ENCODE peak calls at places on chromosomes 2 and 18, in seven cellular contexts. U, X, E, Z, W, L and H are unnamed samples.

GRCh38 chr2:231007159-231008045 is 11.5 kb downstream of the SPATA3 start:
- DNase-seq in U (no peak), X (no peak), E (no peak), Z (no peak), W (no peak), L (no peak), H (no peak)

GRCh38 chr2:137857871-137858270 is 106.4 kb upstream of the HNMT start:
- DNase-seq in U (no peak), X (no peak), E (no peak), Z (no peak), W (no peak), L (no peak), H (no peak)

GRCh38 chr2:88006912-88007439 is 9.4 kb downstream of the RNU2-63P start:
- DNase-seq in U (no peak), X (no peak), E (no peak), Z (no peak), W (no peak), L (no peak), H (peak; percentile 30)

GRCh38 chr2:68637047-68637446 is 6.3 kb upstream of the PROKR1 start:
- DNase-seq in U (no peak), X (no peak), E (no peak), Z (no peak), W (no peak), L (no peak), H (no peak)

GRCh38 chr2:186771850-186772463 is 77.0 kb downstream of the ZSWIM2 start:
- DNase-seq in U (no peak), X (peak; percentile 16), E (no peak), Z (no peak), W (no peak), L (no peak), H (no peak)

GRCh38 chr2:65666156-65666725 is 233.8 kb upstream of the SPRED2 start:
- DNase-seq in U (no peak), X (peak; percentile 32), E (no peak), Z (no peak), W (no peak), L (no peak), H (no peak)

GRCh38 chr2:197256771-197257170 is 53.8 kb downstream of the ANKRD44 start:
- DNase-seq in U (no peak), X (no peak), E (no peak), Z (no peak), W (no peak), L (no peak), H (no peak)

GRCh38 chr2:190634381-190634780 is 14.5 kb upstream of the NAB1 start:
- DNase-seq in U (no peak), X (no peak), E (no peak), Z (no peak), W (no peak), L (no peak), H (no peak)

GRCh38 chr18:60500960-60501359 is 128.4 kb upstream of the MC4R start:
- DNase-seq in U (no peak), X (no peak), E (no peak), Z (no peak), W (no peak), L (no peak), H (no peak)

GRCh38 chr2:164522561-164522981 is 98.7 kb downstream of the GRB14 start:
- DNase-seq in U (no peak), X (no peak), E (no peak), Z (no peak), W (no peak), L (no peak), H (no peak)

GRCh38 chr2:139055165-139055564 is 275.0 kb upstream of the NXPH2 start:
- DNase-seq in U (no peak), X (no peak), E (no peak), Z (no peak), W (no peak), L (no peak), H (no peak)

GRCh38 chr2:196987298-196987653 is 60.8 kb upstream of the PGAP1 start:
- DNase-seq in U (no peak), X (no peak), E (no peak), Z (no peak), W (no peak), L (no peak), H (no peak)

GRCh38 chr2:18883626-18884456 is 294.5 kb upstream of the NT5C1B start:
- DNase-seq in U (no peak), X (peak; percentile 38), E (no peak), Z (no peak), W (no peak), L (no peak), H (peak; percentile 39)

GRCh38 chr2:46439582-46439981 is 39.8 kb upstream of the TMEM247 start:
- DNase-seq in U (peak; percentile 49), X (peak; percentile 71), E (no peak), Z (no peak), W (no peak), L (no peak), H (no peak)

GRCh38 chr2:170504820-170505145 is 210.4 kb upstream of the SP5 start:
- DNase-seq in U (no peak), X (no peak), E (no peak), Z (no peak), W (no peak), L (no peak), H (no peak)

GRCh38 chr18:65955747-65956146 is 204.9 kb downstream of the CDH7 start:
- DNase-seq in U (no peak), X (no peak), E (no peak), Z (no peak), W (no peak), L (no peak), H (no peak)

GRCh38 chr2:68878753-68879152 is 7.6 kb upstream of the BMP10 start:
- DNase-seq in U (no peak), X (no peak), E (no peak), Z (no peak), W (no peak), L (no peak), H (no peak)

GRCh38 chr2:152715854-152716428 is 1.3 kb downstream of the PRPF40A start:
- DNase-seq in U (peak; percentile 26), X (peak; percentile 32), E (no peak), Z (no peak), W (no peak), L (no peak), H (no peak)

GRCh38 chr2:70115646-70116442 is 28.6 kb downstream of the PCBP1 start:
- DNase-seq in U (no peak), X (peak; percentile 69), E (no peak), Z (no peak), W (no peak), L (no peak), H (peak; percentile 34)

GRCh38 chr2:57753636-57754035 is 293.0 kb upstream of the VRK2 start:
- DNase-seq in U (no peak), X (no peak), E (no peak), Z (no peak), W (no peak), L (no peak), H (no peak)

GRCh38 chr18:2874765-2875164 is 28.0 kb downstream of the EMILIN2 start:
- DNase-seq in U (no peak), X (no peak), E (no peak), Z (no peak), W (no peak), L (no peak), H (no peak)

DNA sequence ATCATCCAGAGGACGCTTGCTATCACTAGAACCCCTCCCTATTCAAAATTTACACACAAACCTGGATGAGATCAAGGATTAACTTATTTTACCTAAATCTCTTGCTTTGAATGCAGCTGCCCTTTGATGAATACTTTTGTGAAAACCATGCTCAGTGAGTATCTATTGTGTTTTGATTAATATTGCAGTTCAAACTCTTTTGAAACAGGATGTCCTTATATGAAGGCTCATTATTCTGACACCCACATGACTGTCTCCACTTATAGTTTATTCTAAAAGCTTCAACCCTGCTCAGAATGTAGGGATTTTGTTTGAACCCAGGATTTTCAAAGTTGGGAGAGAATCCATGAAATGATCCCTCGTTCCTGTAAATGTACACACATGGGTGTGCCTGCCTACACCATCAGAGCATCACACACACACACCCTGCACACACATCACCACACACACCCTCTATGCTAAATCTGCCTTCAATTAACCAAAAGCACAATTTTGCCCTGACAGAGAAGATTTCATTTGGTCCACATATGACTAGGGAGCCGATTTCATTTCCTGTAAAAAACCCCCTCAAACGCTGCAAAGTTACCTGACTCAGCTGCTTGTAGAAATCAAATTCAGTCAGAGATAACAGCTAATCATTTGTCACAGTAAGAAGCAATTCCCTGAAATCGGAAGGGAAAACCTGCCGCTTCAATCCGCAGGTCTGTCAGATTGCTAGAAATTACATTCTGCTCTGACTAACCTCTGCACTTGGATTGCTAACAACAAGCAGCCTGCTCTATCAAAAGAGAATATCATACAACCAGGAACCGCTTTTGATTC is 65.2 kb downstream of the ZEB2 start:
- DNase-seq in U (no peak), X (no peak), E (no peak), Z (no peak), W (no peak), L (no peak), H (no peak)
- H3K27ac ChIP-seq in U (no peak overlapping the region), X (no peak overlapping the region), E (no peak overlapping the region), Z (no peak overlapping the region), W (no peak overlapping the region), L (no peak overlapping the region), H (peak overlapping the region; percentile 21)

DNA sequence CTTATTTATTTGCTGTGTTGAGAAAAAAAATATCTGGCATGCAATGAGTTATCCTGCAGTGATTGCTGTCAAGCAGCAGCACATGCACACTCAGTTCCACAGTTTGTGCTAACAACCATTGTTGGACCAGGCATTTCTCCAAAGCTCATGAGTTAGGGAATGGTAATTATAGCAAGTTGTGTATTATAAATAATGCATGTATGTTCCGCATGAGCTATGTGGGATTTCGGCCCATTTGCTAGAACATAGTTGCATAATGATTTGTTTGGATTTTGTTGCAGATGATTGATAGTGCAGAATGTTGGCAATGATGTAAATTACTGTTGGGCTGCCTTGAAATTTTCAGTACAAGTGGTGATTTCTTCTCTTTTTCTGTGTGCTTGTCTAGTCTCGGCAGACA is 10.7 kb downstream of the KCNJ3 start:
- DNase-seq in U (no peak), X (no peak), E (no peak), Z (no peak), W (no peak), L (no peak), H (no peak)
- H3K4me1 ChIP-seq in U (no peaks in the 10 kb centered on the region), X (no peaks in the 10 kb centered on the region), E (no peaks in the 10 kb centered on the region), Z (no peaks in the 10 kb centered on the region), W (no peaks in the 10 kb centered on the region), L (no peaks in the 10 kb centered on the region), H (no peaks in the 10 kb centered on the region)

DNA sequence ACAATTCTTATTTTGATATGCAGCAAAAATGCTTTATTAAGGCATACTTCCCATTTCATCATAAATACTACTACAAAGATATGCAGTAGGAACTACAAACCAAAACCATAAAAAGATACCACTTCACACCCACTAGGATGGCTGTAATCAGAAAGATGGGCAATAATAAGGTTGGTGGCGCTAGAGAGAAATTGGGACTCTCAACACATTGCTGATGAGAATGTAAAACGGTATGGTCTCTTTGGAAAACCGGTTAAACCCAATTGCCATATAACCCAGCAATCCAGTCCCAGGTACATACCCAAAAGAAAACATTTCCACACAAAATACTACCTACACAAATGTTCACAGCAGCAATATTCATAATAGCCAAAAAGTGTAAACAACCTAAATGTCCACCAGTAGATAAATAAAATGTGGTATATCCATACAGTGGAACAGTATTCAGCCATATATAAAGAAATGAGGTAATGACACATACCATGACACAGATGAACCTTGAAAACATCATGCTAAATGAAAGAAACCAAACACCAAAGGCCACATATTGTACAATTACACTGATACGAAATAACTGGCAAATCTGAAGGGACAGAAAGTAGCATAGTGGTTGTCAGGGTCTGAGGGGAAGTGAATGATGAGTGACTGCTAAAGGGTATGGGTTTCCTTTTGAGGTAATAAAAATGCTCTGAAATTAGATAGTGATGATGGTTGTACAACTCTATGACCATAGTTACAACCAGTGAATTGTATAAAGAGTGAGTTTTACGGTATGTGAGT is 12.7 kb downstream of the SP3 start:
- DNase-seq in U (no peak), X (no peak), E (no peak), Z (no peak), W (no peak), L (no peak), H (no peak)
- TF ChIP-seq CTCF in U (peak; percentile 39), X (peak; percentile 18), E (no peak), Z (no peak), W (peak; percentile 2), L (no peak), H (no peak)

GRCh38 chr18:23885750-23886149 is 128.8 kb upstream of the TTC39C start:
- DNase-seq in U (no peak), X (no peak), E (no peak), Z (no peak), W (no peak), L (no peak), H (no peak)
- H3K27ac ChIP-seq in U (no peak overlapping the region), X (no peak overlapping the region), E (no peak overlapping the region), Z (no peak overlapping the region), W (no peak overlapping the region), L (no peak overlapping the region), H (no peak overlapping the region)